ENCODE peak calls at places on chromosomes 6 and 20, in eight cellular contexts. W is HCT116, T is A549, F is H1, Q is HepG2, K is K562, V is GM12878, S is endothelial cell of umbilical vein. Y is an unnamed sample.

GRCh38 chr6:11251553-11252358 is 19.3 kb upstream of the NEDD9 start:
- DNase-seq in W (no peak), T (no peak), F (no peak), Q (peak), K (no peak), V (no peak), S (peak), Y (no peak)

GRCh38 chr6:2450546-2450945 is 205.1 kb upstream of the GMDS start:
- DNase-seq in W (no peak), T (no peak), F (no peak), Q (no peak), K (no peak), V (no peak), S (no peak), Y (no peak)

GRCh38 chr6:111418971-111419693 is 63.9 kb downstream of the REV3L start:
- DNase-seq in W (no peak), T (no peak), F (no peak), Q (no peak), K (no peak), V (no peak), S (no peak), Y (no peak)

GRCh38 chr6:452301-453067 is 60.9 kb downstream of the IRF4 start:
- DNase-seq in W (no peak), T (no peak), F (no peak), Q (no peak), K (no peak), V (no peak), S (no peak), Y (no peak)

GRCh38 chr6:42993445-42993844 is 9.1 kb downstream of the PPP2R5D start:
- DNase-seq in W (no peak), T (no peak), F (no peak), Q (no peak), K (no peak), V (no peak), S (no peak), Y (no peak)

GRCh38 chr6:167893416-167893815 is 66.7 kb downstream of the AFDN start:
- DNase-seq in W (peak), T (no peak), F (peak), Q (peak), K (no peak), V (no peak), S (no peak), Y (no peak)

GRCh38 chr6:112348334-112348874 is 1.3 kb downstream of the RFPL4B start:
- DNase-seq in W (no peak), T (no peak), F (no peak), Q (no peak), K (no peak), V (no peak), S (no peak), Y (no peak)

GRCh38 chr6:6810727-6811126 is 222.2 kb downstream of the LY86 start:
- DNase-seq in W (no peak), T (no peak), F (no peak), Q (no peak), K (no peak), V (no peak), S (no peak), Y (no peak)

GRCh38 chr20:16864069-16864468 is 115.9 kb downstream of the OTOR start:
- DNase-seq in W (no peak), T (peak), F (no peak), Q (no peak), K (no peak), V (peak), S (no peak), Y (peak)

GRCh38 chr6:113329942-113330897 is 526.9 kb upstream of the MARCKS start:
- DNase-seq in W (no peak), T (no peak), F (no peak), Q (no peak), K (no peak), V (no peak), S (no peak), Y (no peak)

GRCh38 chr6:26216015-26216885 is 129.0 kb downstream of the HFE start:
- DNase-seq in W (no peak), T (no peak), F (no peak), Q (peak), K (peak), V (peak), S (peak), Y (peak)

GRCh38 chr20:10673831-10674683 is at the start of gene JAG1:
- DNase-seq in W (peak), T (peak), F (peak), Q (peak), K (peak), V (peak), S (peak), Y (peak)

GRCh38 chr20:23607497-23608245 is 2.0 kb upstream of the CST9 start:
- DNase-seq in W (no peak), T (no peak), F (no peak), Q (no peak), K (no peak), V (no peak), S (no peak), Y (no peak)

GRCh38 chr6:154488802-154489437 is 21.6 kb downstream of the CNKSR3 start:
- DNase-seq in W (peak), T (no peak), F (no peak), Q (no peak), K (no peak), V (no peak), S (no peak), Y (no peak)

GRCh38 chr6:56555438-56555872 is 87.2 kb downstream of the DST start:
- DNase-seq in W (no peak), T (no peak), F (no peak), Q (no peak), K (no peak), V (no peak), S (no peak), Y (no peak)

GRCh38 chr6:133681880-133682279 is 207.0 kb upstream of the TCF21 start:
- DNase-seq in W (no peak), T (no peak), F (peak), Q (no peak), K (no peak), V (no peak), S (no peak), Y (no peak)

GRCh38 chr20:49668181-49668877 is 45.3 kb downstream of the B4GALT5 start:
- DNase-seq in W (no peak), T (no peak), F (no peak), Q (no peak), K (peak), V (peak), S (no peak), Y (peak)

GRCh38 chr6:73632346-73632745 is 21.4 kb downstream of the SLC17A5 start:
- DNase-seq in W (no peak), T (no peak), F (no peak), Q (no peak), K (no peak), V (no peak), S (no peak), Y (no peak)

GRCh38 chr6:73636048-73636447 is 17.7 kb downstream of the SLC17A5 start:
- DNase-seq in W (no peak), T (no peak), F (no peak), Q (no peak), K (no peak), V (no peak), S (no peak), Y (no peak)

GRCh38 chr6:73637404-73637803 is 16.4 kb downstream of the SLC17A5 start:
- DNase-seq in W (no peak), T (no peak), F (no peak), Q (no peak), K (no peak), V (no peak), S (no peak), Y (no peak)

GRCh38 chr6:73630401-73630800 is 23.4 kb downstream of the SLC17A5 start:
- DNase-seq in W (no peak), T (no peak), F (no peak), Q (no peak), K (no peak), V (no peak), S (no peak), Y (no peak)

GRCh38 chr6:73631849-73632248 is 21.9 kb downstream of the SLC17A5 start:
- DNase-seq in W (no peak), T (no peak), F (no peak), Q (no peak), K (no peak), V (no peak), S (no peak), Y (no peak)
- TF ChIP-seq MAX in W (no peak), T (no peak), F (no peak), Q (no peak), K (no peak), V (no peak), S (no peak), Y (no peak)

GRCh38 chr20:51486197-51487005 is 56.1 kb downstream of the NFATC2 start:
- DNase-seq in W (no peak), T (no peak), F (no peak), Q (no peak), K (no peak), V (no peak), S (no peak), Y (no peak)
- H3K4me3 ChIP-seq in W (no peak), T (no peak), F (no peak), Q (no peak), K (no peak), V (no peak), S (no peak), Y (no peak)

GRCh38 chr6:123619156-123619555 is 17.6 kb downstream of the TRDN start:
- DNase-seq in W (no peak), T (no peak), F (no peak), Q (peak), K (no peak), V (no peak), S (no peak), Y (no peak)

GRCh38 chr6:123625697-123626096 is 11.1 kb downstream of the TRDN start:
- DNase-seq in W (no peak), T (no peak), F (no peak), Q (no peak), K (no peak), V (no peak), S (no peak), Y (no peak)

GRCh38 chr6:123616942-123617341 is 19.8 kb downstream of the TRDN start:
- DNase-seq in W (no peak), T (no peak), F (no peak), Q (no peak), K (no peak), V (no peak), S (no peak), Y (no peak)

DNA sequence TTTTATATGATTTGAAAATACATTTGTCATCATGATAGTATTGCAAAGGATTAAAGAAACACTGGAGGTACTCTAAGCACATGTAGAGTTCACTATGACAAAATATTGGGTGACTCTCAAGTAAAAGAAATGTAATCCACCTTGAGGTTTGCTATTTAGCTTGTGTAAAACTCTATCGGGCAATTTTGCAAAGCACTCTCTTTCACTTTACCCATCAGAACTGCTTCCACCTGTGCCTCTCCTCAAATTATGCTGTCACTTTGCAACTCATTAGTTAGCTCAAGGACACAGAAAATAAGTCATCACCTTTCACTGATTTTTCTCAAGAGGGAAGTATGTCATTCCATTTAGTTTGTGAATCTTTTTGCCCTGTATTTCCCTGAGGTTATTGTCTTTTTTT is 14.0 kb downstream of the TRDN start:
- DNase-seq in W (no peak), T (no peak), F (no peak), Q (no peak), K (no peak), V (no peak), S (no peak), Y (no peak)
- TF ChIP-seq POLR2A in W (no peak), T (no peak), F (no peak), Q (no peak), K (no peak), V (no peak), S (no peak), Y (no peak)

GRCh38 chr6:74677463-74677862 is 528.4 kb downstream of the COL12A1 start:
- DNase-seq in W (no peak), T (no peak), F (no peak), Q (no peak), K (no peak), V (no peak), S (no peak), Y (no peak)

GRCh38 chr6:74674377-74674776 is 531.5 kb downstream of the COL12A1 start:
- DNase-seq in W (no peak), T (no peak), F (no peak), Q (no peak), K (no peak), V (no peak), S (no peak), Y (no peak)

DNA sequence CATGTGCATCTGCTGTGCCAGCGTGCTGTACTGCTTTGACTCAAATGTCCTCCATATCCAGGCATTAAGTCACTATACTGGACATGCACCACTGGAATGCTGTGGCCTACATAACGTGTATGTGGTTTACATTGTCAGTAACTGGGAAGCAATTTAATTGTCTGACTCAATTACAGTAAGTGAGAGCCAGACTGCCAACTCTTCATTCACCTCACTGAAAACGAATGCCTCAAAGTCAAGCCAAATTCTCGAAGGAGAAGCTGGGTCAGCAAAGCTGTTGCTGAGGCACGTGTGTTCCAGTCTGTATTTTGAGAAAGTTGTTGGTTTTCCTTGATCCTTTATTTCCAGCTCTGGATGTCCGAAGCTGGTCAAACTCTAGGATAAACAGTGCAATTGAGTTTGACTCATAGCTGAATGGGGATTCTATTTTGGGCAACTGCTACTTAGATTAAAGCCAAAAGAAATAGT is 534.3 kb downstream of the COL12A1 start:
- DNase-seq in W (no peak), T (no peak), F (no peak), Q (no peak), K (no peak), V (no peak), S (no peak), Y (no peak)
- TF ChIP-seq MAX in W (no peak), T (no peak), F (no peak), Q (no peak), K (no peak), V (no peak), S (no peak), Y (no peak)

GRCh38 chr6:148294059-148294458 is 48.6 kb upstream of the SASH1 start:
- DNase-seq in W (no peak), T (no peak), F (no peak), Q (no peak), K (no peak), V (no peak), S (no peak), Y (no peak)
- H3K4me3 ChIP-seq in W (no peak), T (no peak), F (no peak), Q (no peak), K (no peak), V (no peak), S (no peak), Y (no peak)

Y was measured in NB4.